ENCODE peak calls at places on chromosomes 11 and 22, in seven cellular contexts. L is tibial nerve, I is suprapubic skin, Y is A549, R is transverse colon, O is esophagus muscularis mucosa, T is SK-N-SH. K is an unnamed sample.

GRCh38 chr22:23898006-23898974 is 4.1 kb downstream of the MIF start:
- DNase-seq in Y (no peak), I (no peak), L (no peak), O (no peak), R (no peak), T (no peak), K (no peak)

GRCh38 chr11:92198276-92198675 is 26.3 kb upstream of the FAT3 start:
- DNase-seq in O (no peak), L (no peak), T (no peak), R (no peak), I (no peak), Y (no peak), K (no peak)

GRCh38 chr11:71948314-71949027 is 19.6 kb downstream of the RNF121 start:
- DNase-seq in I (no peak), O (no peak), T (no peak), R (peak; percentile 31), L (no peak), Y (peak; percentile 65), K (no peak)

GRCh38 chr11:12324585-12324984 is 52.8 kb upstream of the PARVA start:
- DNase-seq in O (no peak), T (no peak), R (no peak), I (no peak), L (no peak), Y (no peak), K (no peak)

GRCh38 chr11:19972091-19972490 is 188.2 kb downstream of the DBX1 start:
- DNase-seq in Y (no peak), R (no peak), L (no peak), T (no peak), O (no peak), I (no peak), K (no peak)

GRCh38 chr11:74025467-74026166 is 16.7 kb upstream of the UCP3 start:
- DNase-seq in T (no peak), I (no peak), L (no peak), O (no peak), Y (no peak), R (no peak), K (no peak)

GRCh38 chr22:27129266-27129665 is 471.9 kb downstream of the MIAT start:
- DNase-seq in L (no peak), Y (peak; percentile 64), I (no peak), O (no peak), R (no peak), T (no peak), K (no peak)

GRCh38 chr11:120128392-120129172 is 9.3 kb downstream of the TRIM29 start:
- DNase-seq in R (peak; percentile 91), T (no peak), L (peak; percentile 60), I (peak; percentile 94), O (no peak), Y (peak; percentile 60), K (no peak)

GRCh38 chr11:85725510-85726258 is 39.7 kb upstream of the CCDC89 start:
- DNase-seq in O (no peak), T (no peak), R (no peak), L (no peak), Y (peak; percentile 78), I (no peak), K (no peak)

GRCh38 chr11:76824083-76824939 is 36.4 kb upstream of the ACER3 start:
- DNase-seq in R (no peak), O (no peak), Y (peak; percentile 65), I (no peak), L (no peak), T (no peak), K (no peak)

GRCh38 chr11:109641549-109641948 is 219.6 kb downstream of the C11orf87 start:
- DNase-seq in L (no peak), I (no peak), T (no peak), R (no peak), Y (peak; percentile 13), O (no peak), K (no peak)

GRCh38 chr11:124277809-124278208 is 21.6 kb downstream of the OR8G5 start:
- DNase-seq in I (no peak), L (no peak), T (no peak), Y (no peak), O (no peak), R (no peak), K (no peak)

GRCh38 chr11:79515781-79516180 is 75.0 kb upstream of the TENM4 start:
- DNase-seq in T (no peak), I (no peak), O (no peak), Y (no peak), L (no peak), R (no peak), K (no peak)

DNA sequence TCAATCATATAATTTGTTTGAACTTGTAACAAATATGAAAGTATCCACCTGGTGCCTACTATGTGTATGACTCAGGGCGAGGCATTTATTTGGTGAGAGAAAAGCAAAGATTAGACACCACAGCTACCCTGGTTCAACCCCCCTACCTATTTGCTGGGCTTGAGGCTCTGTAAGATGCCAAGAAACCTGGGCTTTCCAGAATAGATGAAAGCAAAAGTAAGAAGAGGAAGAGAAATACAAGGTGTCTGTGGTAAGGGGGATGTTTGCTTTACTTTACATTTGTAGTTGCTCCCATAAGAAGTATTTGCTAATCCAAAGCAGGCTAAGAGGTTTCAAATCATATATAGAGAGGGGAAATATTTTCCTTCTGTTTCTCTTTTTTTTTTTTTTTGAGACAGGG is 61.7 kb downstream of the DDI1 start:
- DNase-seq in O (no peak), Y (no peak), T (no peak), L (no peak), R (no peak), I (no peak), K (no peak)
- H3K4me3 ChIP-seq in O (no peak overlapping the region), Y (no peak overlapping the region), T (no peak overlapping the region), L (no peak overlapping the region), R (no peak overlapping the region), I (no peak overlapping the region), K (no peak overlapping the region)

DNA sequence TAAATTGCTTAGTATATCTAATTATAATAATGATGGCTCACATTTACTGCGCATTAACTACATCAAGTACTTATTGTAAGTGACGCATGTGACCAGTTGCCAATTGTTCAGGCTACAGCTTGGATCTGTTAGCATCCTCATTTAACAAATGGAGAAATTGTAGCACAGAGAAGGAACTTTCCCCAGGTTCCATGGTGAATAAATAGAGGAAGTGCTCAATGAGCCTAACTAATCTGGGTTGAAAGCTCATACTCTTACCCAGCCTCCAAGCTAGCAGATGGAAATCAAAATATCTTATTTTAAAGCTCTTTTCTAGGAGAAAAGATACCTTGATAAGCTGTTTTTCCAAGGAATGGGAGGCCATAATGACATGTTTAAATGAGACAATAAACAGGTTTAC is 19.8 kb downstream of the MMP27 start:
- DNase-seq in Y (no peak), O (no peak), L (no peak), R (no peak), T (no peak), I (no peak), K (no peak)
- TF ChIP-seq EP300 in Y (no peak), O (no peak), L (no peak), R (no peak), T (no peak), I (no peak), K (no peak)

GRCh38 chr22:35993048-35993714 is 35.4 kb downstream of the RBFOX2 start:
- DNase-seq in I (no peak), T (no peak), Y (no peak), L (no peak), R (no peak), O (no peak), K (no peak)

GRCh38 chr22:35997438-35997837 is 31.2 kb downstream of the RBFOX2 start:
- DNase-seq in O (no peak), I (no peak), Y (no peak), T (no peak), L (no peak), R (no peak), K (peak; percentile 30)

GRCh38 chr22:35995345-35995744 is 33.3 kb downstream of the RBFOX2 start:
- DNase-seq in T (no peak), I (no peak), R (no peak), Y (no peak), L (no peak), O (no peak), K (no peak)

GRCh38 chr22:35996596-35996995 is 32.0 kb downstream of the RBFOX2 start:
- DNase-seq in T (no peak), I (no peak), R (no peak), L (no peak), O (no peak), Y (no peak), K (no peak)

GRCh38 chr22:35995772-35996171 is 32.9 kb downstream of the RBFOX2 start:
- DNase-seq in O (peak; percentile 94), T (no peak), Y (no peak), R (peak; percentile 66), I (peak; percentile 82), L (peak; percentile 62), K (peak; percentile 88)
- H3K4me3 ChIP-seq in O (no peak overlapping the region), T (no peak overlapping the region), Y (no peak overlapping the region), R (no peak overlapping the region), I (no peak overlapping the region), L (no peak overlapping the region), K (no peak overlapping the region)

GRCh38 chr11:96157517-96157873 is 185.5 kb downstream of the MAML2 start:
- DNase-seq in O (no peak), R (no peak), I (no peak), T (no peak), Y (no peak), L (no peak), K (no peak)
- TF ChIP-seq EP300 in O (no peak), R (no peak), I (no peak), T (no peak), Y (no peak), L (no peak), K (no peak)

GRCh38 chr22:36865346-36865745 is 4.5 kb downstream of the NCF4 start:
- DNase-seq in Y (no peak), L (no peak), O (no peak), R (no peak), T (no peak), I (no peak), K (no peak)

GRCh38 chr22:36864454-36865215 is 3.8 kb downstream of the NCF4 start:
- DNase-seq in T (no peak), L (no peak), O (no peak), I (no peak), R (no peak), Y (no peak), K (no peak)

GRCh38 chr22:36863281-36863680 is 2.5 kb downstream of the NCF4 start:
- DNase-seq in O (no peak), T (no peak), Y (no peak), L (no peak), R (no peak), I (no peak), K (no peak)

GRCh38 chr22:36862251-36863242 is 1.7 kb downstream of the NCF4 start:
- DNase-seq in L (no peak), O (no peak), Y (no peak), I (no peak), T (no peak), R (peak; percentile 66), K (no peak)

DNA sequence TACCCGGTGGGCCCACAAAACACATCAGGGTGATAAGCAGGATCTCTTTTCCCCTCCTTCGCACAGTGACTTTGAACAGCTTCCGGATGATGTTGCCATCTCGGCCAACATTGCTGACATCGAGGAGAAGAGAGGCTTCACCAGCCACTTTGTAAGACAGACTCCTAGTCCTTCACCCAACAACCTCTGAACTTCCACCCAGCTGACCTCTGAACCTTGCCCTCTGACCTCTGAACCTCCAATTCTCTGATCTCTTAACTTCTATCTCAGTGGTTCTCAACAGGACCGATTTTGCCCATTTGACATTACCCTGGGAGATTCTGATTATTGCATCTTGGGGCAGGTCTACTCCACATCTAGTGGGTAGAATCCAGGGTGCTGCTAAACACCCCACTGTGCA is 3.2 kb downstream of the NCF4 start:
- DNase-seq in Y (no peak), I (no peak), T (no peak), O (no peak), R (no peak), L (no peak), K (no peak)
- H3K4me3 ChIP-seq in Y (no peak overlapping the region), I (no peak overlapping the region), T (no peak overlapping the region), O (no peak overlapping the region), R (no peak overlapping the region), L (no peak overlapping the region), K (no peak overlapping the region)

GRCh38 chr11:132357811-132358572 is 987.6 kb downstream of the NTM start:
- DNase-seq in L (no peak), Y (no peak), O (no peak), R (no peak), I (no peak), T (no peak), K (no peak)
- TF ChIP-seq EP300 in L (no peak), Y (no peak), O (no peak), R (no peak), I (no peak), T (no peak), K (no peak)

K was measured in ovary.